ENCODE peak calls at places on chromosomes 2 and 18, in five cellular contexts. K is A673, C is tibial nerve, F is tibial artery, Z is transverse colon. W is an unnamed sample.

GRCh38 chr2:27264253-27264752 is 1.5 kb upstream of the SLC30A3 start:
- DNase-seq in K (peak; percentile 42), C (no peak), F (no peak), Z (no peak), W (no peak)

GRCh38 chr2:84839851-84840250 is 41.0 kb downstream of the TRABD2A start:
- DNase-seq in K (no peak), C (no peak), F (peak; percentile 23), Z (no peak), W (no peak)

GRCh38 chr18:5237083-5237722 is 40.1 kb upstream of the AKAIN1 start:
- DNase-seq in K (no peak), C (no peak), F (no peak), Z (no peak), W (no peak)

GRCh38 chr2:101983928-101984327 is 7.8 kb upstream of the IL1R2 start:
- DNase-seq in K (peak; percentile 22), C (no peak), F (no peak), Z (no peak), W (no peak)

GRCh38 chr2:12764075-12764722 is 47.5 kb downstream of the TRIB2 start:
- DNase-seq in K (no peak), C (no peak), F (no peak), Z (no peak), W (no peak)

GRCh38 chr2:9403924-9404323 is 19.4 kb downstream of the ITGB1BP1 start:
- DNase-seq in K (no peak), C (no peak), F (no peak), Z (no peak), W (no peak)

GRCh38 chr2:20148411-20148810 is 76.5 kb downstream of the SDC1 start:
- DNase-seq in K (no peak), C (no peak), F (no peak), Z (no peak), W (no peak)

GRCh38 chr2:177404243-177404642 is 11.7 kb downstream of the AGPS start:
- DNase-seq in K (no peak), C (no peak), F (no peak), Z (no peak), W (no peak)

GRCh38 chr2:83196225-83196624 is 1262.9 kb downstream of the SUCLG1 start:
- DNase-seq in K (peak; percentile 2), C (no peak), F (no peak), Z (no peak), W (no peak)

GRCh38 chr2:199410130-199410529 is 47.6 kb downstream of the SATB2 start:
- DNase-seq in K (no peak), C (no peak), F (no peak), Z (no peak), W (no peak)

GRCh38 chr2:67825476-67825875 is 237.3 kb downstream of the C1D start:
- DNase-seq in K (peak; percentile 87), C (no peak), F (no peak), Z (no peak), W (no peak)

GRCh38 chr2:237913193-237913917 is 53.5 kb upstream of the UBE2F start:
- DNase-seq in K (no peak), C (no peak), F (peak; percentile 61), Z (no peak), W (no peak)

GRCh38 chr18:48191494-48191893 is 217.7 kb downstream of the ZBTB7C start:
- DNase-seq in K (no peak), C (no peak), F (no peak), Z (no peak), W (no peak)

GRCh38 chr2:43215673-43216255 is 10.6 kb downstream of the ZFP36L2 start:
- DNase-seq in K (no peak), C (no peak), F (no peak), Z (no peak), W (no peak)

GRCh38 chr18:7000484-7001096 is 117.0 kb downstream of the LAMA1 start:
- DNase-seq in K (peak; percentile 4), C (no peak), F (no peak), Z (no peak), W (no peak)

GRCh38 chr2:84373391-84373790 is 85.7 kb downstream of the SUCLG1 start:
- DNase-seq in K (no peak), C (no peak), F (no peak), Z (no peak), W (no peak)

GRCh38 chr2:158968396-158969161 is at the start of gene TANC1:
- DNase-seq in K (peak; percentile 95), C (peak; percentile 91), F (peak; percentile 98), Z (peak; percentile 96), W (peak; percentile 94)

GRCh38 chr18:79416022-79416676 is 20.4 kb downstream of the NFATC1 start:
- DNase-seq in K (no peak), C (no peak), F (no peak), Z (no peak), W (no peak)

GRCh38 chr2:12106440-12107080 is 360.1 kb downstream of the LPIN1 start:
- DNase-seq in K (peak; percentile 90), C (no peak), F (peak; percentile 67), Z (peak; percentile 38), W (peak; percentile 61)

GRCh38 chr18:48777026-48777736 is 173.6 kb downstream of the SMAD7 start:
- DNase-seq in K (peak; percentile 78), C (no peak), F (peak; percentile 82), Z (peak; percentile 74), W (peak; percentile 38)

GRCh38 chr2:61878756-61879155 is 9.7 kb downstream of the CCT4 start:
- DNase-seq in K (no peak), C (no peak), F (no peak), Z (no peak), W (no peak)

GRCh38 chr18:10116574-10116973 is 202.8 kb downstream of the VAPA start:
- DNase-seq in K (no peak), C (no peak), F (no peak), Z (no peak), W (no peak)

GRCh38 chr2:168075446-168075845 is 171.9 kb downstream of the STK39 start:
- DNase-seq in K (no peak), C (no peak), F (no peak), Z (no peak), W (no peak)

GRCh38 chr2:105329561-105330495 is at the start of gene TGFBRAP1:
- DNase-seq in K (peak; percentile 70), C (no peak), F (peak; percentile 71), Z (peak; percentile 62), W (peak; percentile 22)
- H3K27ac ChIP-seq in K (peak within 1 kb of the TSS; percentile 90), C (peak within 1 kb of the TSS; percentile 90), F (peak within 1 kb of the TSS; percentile 85), Z (peak within 1 kb of the TSS; percentile 89), W (peak within 1 kb of the TSS; percentile 83)

GRCh38 chr18:55250729-55251128 is 291.5 kb upstream of the CCDC68 start:
- DNase-seq in K (no peak), C (no peak), F (no peak), Z (no peak), W (no peak)
- H3K4me3 ChIP-seq in K (no peak overlapping the region), C (no peak overlapping the region), F (no peak overlapping the region), Z (no peak overlapping the region), W (no peak overlapping the region)

DNA sequence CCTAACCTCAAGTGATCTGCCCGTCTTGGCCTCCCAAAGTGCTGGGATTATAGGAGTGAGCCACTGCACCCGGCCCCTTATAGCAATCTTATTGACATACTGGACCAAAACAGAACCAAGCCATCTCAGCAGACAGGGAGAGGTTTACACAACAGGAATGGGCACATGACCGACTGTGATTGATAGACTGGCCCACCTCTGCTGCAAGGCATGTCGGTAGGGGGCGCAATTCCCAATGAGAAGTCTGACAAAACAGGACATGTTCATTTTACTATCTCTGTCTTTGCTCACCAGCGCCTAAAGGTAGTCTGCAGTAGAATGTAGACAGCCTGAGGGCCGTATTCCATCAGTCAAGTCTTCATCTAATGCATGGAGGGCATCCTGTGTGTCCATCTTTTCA is 2.0 kb downstream of the LYPD6B start:
- DNase-seq in K (peak; percentile 65), C (no peak), F (no peak), Z (peak; percentile 45), W (no peak)
- TF ChIP-seq CTCF in K (peak; percentile 69), C (peak; percentile 10), F (peak; percentile 7), Z (peak; percentile 26), W (no peak)

GRCh38 chr2:217800433-217801114 is 202.2 kb downstream of the TNS1 start:
- DNase-seq in K (no peak), C (no peak), F (peak; percentile 58), Z (no peak), W (peak; percentile 20)
- H3K27ac ChIP-seq in K (no peak overlapping the region), C (peak overlapping the region; percentile 84), F (peak overlapping the region; percentile 72), Z (peak overlapping the region; percentile 36), W (peak overlapping the region; percentile 15)

W was measured in uterus.